ENCODE peak calls at places on chromosomes 1 and 21, in five cellular contexts. One of them, this sample, is unnamed.

GRCh38 chr1:96722161-96722908 is 751 bp downstream of the PTBP2 start:
- DNase-seq in GM12864: no peak
- DNase-seq in kidney: peak; percentile 90
- DNase-seq in HT-29: peak; percentile 41
- DNase-seq in GOT3: no peak
- DNase-seq in this sample: peak; percentile 54

GRCh38 chr1:50603274-50604271 is 180.3 kb upstream of the DMRTA2 start:
- DNase-seq in GM12864: no peak
- DNase-seq in kidney: no peak
- DNase-seq in HT-29: peak; percentile 61
- DNase-seq in GOT3: no peak
- DNase-seq in this sample: peak; percentile 69

GRCh38 chr1:15835205-15835740 is 12.2 kb upstream of the SPEN start:
- DNase-seq in GM12864: no peak
- DNase-seq in kidney: no peak
- DNase-seq in HT-29: no peak
- DNase-seq in GOT3: no peak
- DNase-seq in this sample: no peak

GRCh38 chr21:33070921-33071877 is 1.3 kb downstream of the OLIG1 start:
- DNase-seq in GM12864: no peak
- DNase-seq in kidney: no peak
- DNase-seq in HT-29: no peak
- DNase-seq in GOT3: no peak
- DNase-seq in this sample: no peak

GRCh38 chr21:45210461-45210983 is 77.2 kb downstream of the POFUT2 start:
- DNase-seq in GM12864: no peak
- DNase-seq in kidney: no peak
- DNase-seq in HT-29: no peak
- DNase-seq in GOT3: no peak
- DNase-seq in this sample: no peak

GRCh38 chr1:77544845-77545244 is 137.6 kb downstream of the ZZZ3 start:
- DNase-seq in GM12864: no peak
- DNase-seq in kidney: no peak
- DNase-seq in HT-29: no peak
- DNase-seq in GOT3: no peak
- DNase-seq in this sample: no peak

GRCh38 chr1:44553771-44554170 is 120.5 kb downstream of the TMEM53 start:
- DNase-seq in GM12864: no peak
- DNase-seq in kidney: no peak
- DNase-seq in HT-29: peak; percentile 29
- DNase-seq in GOT3: no peak
- DNase-seq in this sample: peak; percentile 10

GRCh38 chr1:228393268-228393699 is 13.4 kb downstream of the TRIM11 start:
- DNase-seq in GM12864: no peak
- DNase-seq in kidney: peak; percentile 80
- DNase-seq in HT-29: peak; percentile 52
- DNase-seq in GOT3: peak; percentile 59
- DNase-seq in this sample: peak; percentile 73

GRCh38 chr1:92441316-92442311 is 45.1 kb downstream of the GFI1 start:
- DNase-seq in GM12864: no peak
- DNase-seq in kidney: no peak
- DNase-seq in HT-29: peak; percentile 94
- DNase-seq in GOT3: no peak
- DNase-seq in this sample: no peak

GRCh38 chr21:42221581-42222345 is 2.8 kb downstream of the ABCG1 start:
- DNase-seq in GM12864: no peak
- DNase-seq in kidney: no peak
- DNase-seq in HT-29: no peak
- DNase-seq in GOT3: no peak
- DNase-seq in this sample: peak; percentile 87

GRCh38 chr1:169804941-169805340 is 10.2 kb upstream of the METTL18 start:
- DNase-seq in GM12864: no peak
- DNase-seq in kidney: no peak
- DNase-seq in HT-29: no peak
- DNase-seq in GOT3: no peak
- DNase-seq in this sample: no peak

GRCh38 chr1:10778640-10779039 is 17.8 kb downstream of the CASZ1 start:
- DNase-seq in GM12864: no peak
- DNase-seq in kidney: peak; percentile 50
- DNase-seq in HT-29: no peak
- DNase-seq in GOT3: no peak
- DNase-seq in this sample: no peak

GRCh38 chr1:222924140-222924706 is 109.4 kb downstream of the DISP1 start:
- DNase-seq in GM12864: no peak
- DNase-seq in kidney: no peak
- DNase-seq in HT-29: no peak
- DNase-seq in GOT3: no peak
- DNase-seq in this sample: peak; percentile 17

GRCh38 chr1:185337221-185337620 is 20.2 kb upstream of the IVNS1ABP start:
- DNase-seq in GM12864: no peak
- DNase-seq in kidney: no peak
- DNase-seq in HT-29: no peak
- DNase-seq in GOT3: no peak
- DNase-seq in this sample: peak; percentile 39

GRCh38 chr1:226863446-226863845 is 7.0 kb upstream of the PSEN2 start:
- DNase-seq in GM12864: no peak
- DNase-seq in kidney: no peak
- DNase-seq in HT-29: no peak
- DNase-seq in GOT3: no peak
- DNase-seq in this sample: peak; percentile 70

GRCh38 chr21:45833437-45833836 is 148.1 kb upstream of the COL6A1 start:
- DNase-seq in GM12864: no peak
- DNase-seq in kidney: peak; percentile 51
- DNase-seq in HT-29: no peak
- DNase-seq in GOT3: no peak
- DNase-seq in this sample: no peak

GRCh38 chr1:206909167-206909882 is 12.1 kb downstream of the IL24 start:
- DNase-seq in GM12864: no peak
- DNase-seq in kidney: peak; percentile 97
- DNase-seq in HT-29: peak; percentile 89
- DNase-seq in GOT3: no peak
- DNase-seq in this sample: no peak

GRCh38 chr1:218411101-218411500 is 66.0 kb downstream of the TGFB2 start:
- DNase-seq in GM12864: no peak
- DNase-seq in kidney: no peak
- DNase-seq in HT-29: no peak
- DNase-seq in GOT3: no peak
- DNase-seq in this sample: no peak

GRCh38 chr21:23111070-23111605 is 2112.9 kb downstream of the NCAM2 start:
- DNase-seq in GM12864: no peak
- DNase-seq in kidney: no peak
- DNase-seq in HT-29: no peak
- DNase-seq in GOT3: no peak
- DNase-seq in this sample: no peak

GRCh38 chr1:74430496-74430895 is 81.9 kb downstream of the LRRC53 start:
- DNase-seq in GM12864: no peak
- DNase-seq in kidney: no peak
- DNase-seq in HT-29: no peak
- DNase-seq in GOT3: no peak
- DNase-seq in this sample: no peak

GRCh38 chr1:216464489-216464888 is 41.2 kb upstream of the USH2A start:
- DNase-seq in GM12864: no peak
- DNase-seq in kidney: no peak
- DNase-seq in HT-29: no peak
- DNase-seq in GOT3: no peak
- DNase-seq in this sample: peak; percentile 98

GRCh38 chr1:20871419-20871818 is 84.3 kb upstream of the HP1BP3 start:
- DNase-seq in GM12864: no peak
- DNase-seq in kidney: no peak
- DNase-seq in HT-29: no peak
- DNase-seq in GOT3: no peak
- DNase-seq in this sample: peak; percentile 41

GRCh38 chr1:207407655-207408256 is 46.4 kb upstream of the CR2 start:
- DNase-seq in GM12864: no peak
- DNase-seq in kidney: no peak
- DNase-seq in HT-29: no peak
- DNase-seq in GOT3: no peak
- DNase-seq in this sample: peak; percentile 13

GRCh38 chr1:199956005-199956404 is 71.5 kb upstream of the NR5A2 start:
- DNase-seq in GM12864: no peak
- DNase-seq in kidney: no peak
- DNase-seq in HT-29: no peak
- DNase-seq in GOT3: no peak
- DNase-seq in this sample: no peak

GRCh38 chr1:111272081-111272480 is 18.6 kb upstream of the CHIA start:
- DNase-seq in GM12864: no peak
- DNase-seq in kidney: no peak
- DNase-seq in HT-29: no peak
- DNase-seq in GOT3: no peak
- DNase-seq in this sample: no peak

GRCh38 chr21:42547906-42548365 is 34.3 kb downstream of the SLC37A1 start:
- DNase-seq in GM12864: no peak
- DNase-seq in kidney: peak; percentile 55
- DNase-seq in HT-29: no peak
- DNase-seq in GOT3: no peak
- DNase-seq in this sample: no peak

This sample was measured in IMR-90.